ENCODE peak calls at places on chromosomes 16 and 17, in four cellular contexts. One of them, this sample, is unnamed.

GRCh38 chr16:49052846-49053245 is 228.8 kb downstream of the CBLN1 start:
- DNase-seq in AG09319: no peak
- DNase-seq in body of pancreas: no peak
- DNase-seq in colonic mucosa: no peak
- DNase-seq in this sample: no peak

GRCh38 chr17:77451271-77451893 is 310.6 kb downstream of the SEC14L1 start:
- DNase-seq in body of pancreas: peak; percentile 75
- DNase-seq in AG09319: no peak
- DNase-seq in colonic mucosa: peak; percentile 86
- DNase-seq in this sample: no peak

GRCh38 chr16:64206877-64207276 is 915.0 kb downstream of the CDH11 start:
- DNase-seq in colonic mucosa: no peak
- DNase-seq in AG09319: no peak
- DNase-seq in body of pancreas: no peak
- DNase-seq in this sample: no peak

GRCh38 chr16:81238296-81239011 is at the start of gene BCO1:
- DNase-seq in body of pancreas: peak; percentile 66
- DNase-seq in AG09319: peak; percentile 22
- DNase-seq in colonic mucosa: peak; percentile 55
- DNase-seq in this sample: no peak

GRCh38 chr17:73359987-73360410 is 48.2 kb upstream of the CDC42EP4 start:
- DNase-seq in body of pancreas: peak; percentile 93
- DNase-seq in AG09319: no peak
- DNase-seq in colonic mucosa: peak; percentile 71
- DNase-seq in this sample: no peak

GRCh38 chr16:31335431-31335830 is 19.5 kb upstream of the ITGAX start:
- DNase-seq in body of pancreas: no peak
- DNase-seq in AG09319: no peak
- DNase-seq in colonic mucosa: no peak
- DNase-seq in this sample: no peak

GRCh38 chr17:73342549-73343167 is 30.9 kb upstream of the CDC42EP4 start:
- DNase-seq in colonic mucosa: no peak
- DNase-seq in body of pancreas: no peak
- DNase-seq in AG09319: no peak
- DNase-seq in this sample: no peak

GRCh38 chr16:70457446-70457845 is 3.1 kb downstream of the FCSK start:
- DNase-seq in AG09319: no peak
- DNase-seq in colonic mucosa: no peak
- DNase-seq in body of pancreas: no peak
- DNase-seq in this sample: no peak

GRCh38 chr17:28612936-28613872 is 781 bp downstream of the RSKR start:
- DNase-seq in AG09319: no peak
- DNase-seq in colonic mucosa: peak; percentile 29
- DNase-seq in body of pancreas: peak; percentile 39
- DNase-seq in this sample: no peak

GRCh38 chr16:87550510-87550961 is 51.8 kb upstream of the JPH3 start:
- DNase-seq in AG09319: no peak
- DNase-seq in colonic mucosa: peak; percentile 60
- DNase-seq in body of pancreas: peak; percentile 37
- DNase-seq in this sample: no peak

GRCh38 chr17:5838661-5839300 is 231.4 kb upstream of the WSCD1 start:
- DNase-seq in AG09319: no peak
- DNase-seq in body of pancreas: no peak
- DNase-seq in colonic mucosa: no peak
- DNase-seq in this sample: no peak

GRCh38 chr17:42312285-42313130 is 24.2 kb downstream of the STAT5A start:
- DNase-seq in body of pancreas: peak; percentile 80
- DNase-seq in colonic mucosa: peak; percentile 79
- DNase-seq in AG09319: no peak
- DNase-seq in this sample: peak; percentile 64

GRCh38 chr16:22694887-22695382 is 119.0 kb upstream of the HS3ST2 start:
- DNase-seq in colonic mucosa: peak; percentile 23
- DNase-seq in AG09319: peak; percentile 36
- DNase-seq in body of pancreas: no peak
- DNase-seq in this sample: peak; percentile 96

GRCh38 chr17:27281438-27281837 is 12.5 kb upstream of the WSB1 start:
- DNase-seq in colonic mucosa: no peak
- DNase-seq in body of pancreas: no peak
- DNase-seq in AG09319: no peak
- DNase-seq in this sample: no peak

GRCh38 chr16:85004587-85005205 is 6.6 kb downstream of the ZDHHC7 start:
- DNase-seq in body of pancreas: peak; percentile 38
- DNase-seq in AG09319: peak; percentile 35
- DNase-seq in colonic mucosa: no peak
- DNase-seq in this sample: peak; percentile 67

GRCh38 chr17:82892869-82893565 is 53.2 kb upstream of the ZNF750 start:
- DNase-seq in body of pancreas: peak; percentile 53
- DNase-seq in AG09319: no peak
- DNase-seq in colonic mucosa: no peak
- DNase-seq in this sample: no peak

GRCh38 chr17:81566461-81567126 is 14.4 kb upstream of the FAAP100 start:
- DNase-seq in body of pancreas: peak; percentile 89
- DNase-seq in AG09319: no peak
- DNase-seq in colonic mucosa: peak; percentile 84
- DNase-seq in this sample: peak; percentile 88

GRCh38 chr16:30186782-30187555 is 3.6 kb downstream of the CORO1A start:
- DNase-seq in AG09319: no peak
- DNase-seq in body of pancreas: peak; percentile 70
- DNase-seq in colonic mucosa: peak; percentile 87
- DNase-seq in this sample: no peak

GRCh38 chr17:60554377-60554788 is 28.3 kb upstream of the APPBP2 start:
- DNase-seq in AG09319: peak; percentile 97
- DNase-seq in body of pancreas: peak; percentile 39
- DNase-seq in colonic mucosa: no peak
- DNase-seq in this sample: peak; percentile 78

GRCh38 chr17:50266384-50267073 is 7.7 kb upstream of the TMEM92 start:
- DNase-seq in body of pancreas: peak; percentile 68
- DNase-seq in colonic mucosa: peak; percentile 40
- DNase-seq in AG09319: peak; percentile 60
- DNase-seq in this sample: peak; percentile 62

GRCh38 chr16:649646-650045 is 481 bp downstream of the WDR90 start:
- DNase-seq in colonic mucosa: no peak
- DNase-seq in AG09319: no peak
- DNase-seq in body of pancreas: no peak
- DNase-seq in this sample: no peak

GRCh38 chr16:81623365-81624102 is 155.6 kb upstream of the PLCG2 start:
- DNase-seq in body of pancreas: no peak
- DNase-seq in colonic mucosa: peak; percentile 48
- DNase-seq in AG09319: no peak
- DNase-seq in this sample: no peak

GRCh38 chr17:42438600-42439567 is 15.8 kb upstream of the CAVIN1 start:
- DNase-seq in colonic mucosa: peak; percentile 61
- DNase-seq in AG09319: no peak
- DNase-seq in body of pancreas: peak; percentile 25
- DNase-seq in this sample: no peak

GRCh38 chr16:2992383-2993081 is 12.3 kb upstream of the PKMYT1 start:
- DNase-seq in colonic mucosa: no peak
- DNase-seq in AG09319: no peak
- DNase-seq in body of pancreas: no peak
- DNase-seq in this sample: no peak

GRCh38 chr17:42075789-42076188 is 22.5 kb downstream of the ZNF385C start:
- DNase-seq in AG09319: no peak
- DNase-seq in body of pancreas: no peak
- DNase-seq in colonic mucosa: no peak
- DNase-seq in this sample: no peak

GRCh38 chr17:72614871-72615626 is 477.4 kb downstream of the SLC39A11 start:
- DNase-seq in body of pancreas: peak; percentile 77
- DNase-seq in colonic mucosa: peak; percentile 79
- DNase-seq in AG09319: no peak
- DNase-seq in this sample: no peak

GRCh38 chr17:39852239-39852638 is 11.9 kb downstream of the IKZF3 start:
- DNase-seq in AG09319: no peak
- DNase-seq in colonic mucosa: no peak
- DNase-seq in body of pancreas: no peak
- DNase-seq in this sample: no peak

GRCh38 chr17:9158545-9159452 is 137.5 kb downstream of the NTN1 start:
- DNase-seq in colonic mucosa: no peak
- DNase-seq in AG09319: no peak
- DNase-seq in body of pancreas: no peak
- DNase-seq in this sample: no peak

GRCh38 chr16:77234611-77235010 is 35.4 kb downstream of the SYCE1L start:
- DNase-seq in AG09319: no peak
- DNase-seq in body of pancreas: no peak
- DNase-seq in colonic mucosa: no peak
- DNase-seq in this sample: no peak

GRCh38 chr17:32516940-32517711 is 30.3 kb downstream of the CDK5R1 start:
- DNase-seq in colonic mucosa: no peak
- DNase-seq in AG09319: no peak
- DNase-seq in body of pancreas: no peak
- DNase-seq in this sample: no peak

GRCh38 chr16:66335704-66336329 is 30.7 kb upstream of the CDH5 start:
- DNase-seq in AG09319: peak; percentile 18
- DNase-seq in colonic mucosa: no peak
- DNase-seq in body of pancreas: no peak
- DNase-seq in this sample: no peak

GRCh38 chr16:13781579-13782338 is 138.2 kb upstream of the ERCC4 start:
- DNase-seq in colonic mucosa: no peak
- DNase-seq in AG09319: no peak
- DNase-seq in body of pancreas: no peak
- DNase-seq in this sample: no peak

GRCh38 chr16:31529398-31530312 is 2.0 kb downstream of the AHSP start:
- DNase-seq in colonic mucosa: no peak
- DNase-seq in body of pancreas: peak; percentile 33
- DNase-seq in AG09319: no peak
- DNase-seq in this sample: no peak

GRCh38 chr17:30975042-30975820 is 4.4 kb downstream of the RNF135 start:
- DNase-seq in AG09319: no peak
- DNase-seq in colonic mucosa: no peak
- DNase-seq in body of pancreas: no peak
- DNase-seq in this sample: no peak